ENCODE peak calls at places on chromosomes 5 and 9, in five cellular contexts. G is astrocyte of the cerebellum, H is nephron progenitor cell, A is spleen, P is sigmoid colon. S is an unnamed sample.

GRCh38 chr5:180703912-180704311 is 35.9 kb downstream of the OR2Y1 start:
- DNase-seq in G (no peak), H (no peak), A (no peak), P (no peak), S (no peak)

GRCh38 chr9:106560540-106560939 is 302.4 kb upstream of the ZNF462 start:
- DNase-seq in G (no peak), H (no peak), A (no peak), P (no peak), S (no peak)

GRCh38 chr5:54383225-54383624 is 72.3 kb upstream of the HSPB3 start:
- DNase-seq in G (no peak), H (no peak), A (no peak), P (no peak), S (peak)

GRCh38 chr5:20088361-20088760 is 100.4 kb upstream of the CDH18 start:
- DNase-seq in G (no peak), H (no peak), A (no peak), P (no peak), S (no peak)

GRCh38 chr5:74254257-74254656 is 386.3 kb downstream of the ENC1 start:
- DNase-seq in G (no peak), H (no peak), A (no peak), P (no peak), S (no peak)

GRCh38 chr9:28287413-28287812 is 714.1 kb upstream of the C9orf72 start:
- DNase-seq in G (no peak), H (no peak), A (no peak), P (no peak), S (no peak)

GRCh38 chr5:115168829-115169391 is 798 bp downstream of the TRIM36 start:
- DNase-seq in G (no peak), H (peak), A (no peak), P (no peak), S (no peak)

GRCh38 chr5:134438641-134439621 is 27.2 kb upstream of the CDKN2AIPNL start:
- DNase-seq in G (peak), H (no peak), A (peak), P (peak), S (peak)

GRCh38 chr9:69580582-69580945 is 91.6 kb downstream of the APBA1 start:
- DNase-seq in G (no peak), H (no peak), A (no peak), P (no peak), S (no peak)

GRCh38 chr9:119009253-119009652 is 360.0 kb downstream of the BRINP1 start:
- DNase-seq in G (no peak), H (no peak), A (no peak), P (no peak), S (peak)

GRCh38 chr5:67879619-67880357 is 335.8 kb upstream of the PIK3R1 start:
- DNase-seq in G (peak), H (no peak), A (no peak), P (no peak), S (peak)

GRCh38 chr5:19975795-19976194 is 12.2 kb downstream of the CDH18 start:
- DNase-seq in G (no peak), H (no peak), A (no peak), P (no peak), S (no peak)

DNA sequence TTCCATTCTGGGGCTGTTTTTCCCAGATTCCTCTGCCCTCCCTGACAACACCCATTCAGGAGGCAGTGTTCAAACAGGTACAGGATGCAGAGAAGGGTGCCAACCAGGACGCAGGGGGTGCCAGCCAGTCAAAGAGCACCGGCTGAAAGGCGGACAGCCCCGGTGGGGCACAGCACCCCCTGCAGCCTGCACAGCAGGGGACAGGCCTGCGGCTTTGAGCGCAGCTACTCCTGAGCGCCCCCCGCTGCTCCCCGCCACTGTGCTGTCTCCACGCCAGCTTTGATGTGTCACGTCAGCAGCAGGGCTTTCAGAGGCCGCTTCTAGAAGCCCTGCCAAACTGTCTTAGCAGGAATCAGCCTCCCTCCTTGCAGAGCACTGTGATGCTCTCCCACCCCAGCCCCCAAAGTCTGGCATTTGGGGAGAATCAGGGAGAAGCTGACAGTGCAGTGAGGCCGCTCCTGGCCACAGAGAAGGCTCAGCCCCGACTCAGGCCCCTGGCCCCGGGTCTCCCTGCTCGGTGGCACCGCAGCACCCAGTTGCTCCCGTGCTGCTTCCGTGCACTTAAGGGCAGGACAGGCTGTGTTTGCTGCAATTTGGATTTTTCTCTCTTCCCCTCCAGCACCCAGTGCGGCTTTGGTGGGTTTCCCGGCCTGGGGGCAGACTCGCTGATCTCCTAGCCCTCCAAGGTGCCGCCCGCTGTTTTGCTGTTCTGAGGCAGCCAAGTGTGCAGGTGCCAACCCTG is 20.3 kb downstream of the AK8 start:
- DNase-seq in G (peak), H (peak), A (no peak), P (peak), S (no peak)
- TF ChIP-seq CTCF in G (no peak), H (no peak), A (no peak), P (no peak), S (no peak)

GRCh38 chr5:38528162-38528703 is 28.2 kb downstream of the LIFR start:
- DNase-seq in G (no peak), H (no peak), A (no peak), P (no peak), S (no peak)
- TF ChIP-seq CTCF in G (no peak), H (no peak), A (no peak), P (no peak), S (no peak)

GRCh38 chr9:99825158-99826046 is 3.7 kb downstream of the NR4A3 start:
- DNase-seq in G (no peak), H (peak), A (peak), P (no peak), S (no peak)
- TF ChIP-seq CTCF in G (no peak), H (no peak), A (no peak), P (no peak), S (no peak)

GRCh38 chr9:86287013-86287412 is 4.7 kb upstream of the ISCA1 start:
- DNase-seq in G (peak), H (peak), A (no peak), P (no peak), S (peak)
- TF ChIP-seq CTCF in G (peak), H (peak), A (no peak), P (no peak), S (no peak)

GRCh38 chr5:147393866-147394265 is 116.0 kb downstream of the DPYSL3 start:
- DNase-seq in G (no peak), H (peak), A (no peak), P (no peak), S (no peak)
- TF ChIP-seq CTCF in G (peak), H (peak), A (no peak), P (no peak), S (peak)

GRCh38 chr5:95237324-95237723 is 47.6 kb downstream of the MCTP1 start:
- DNase-seq in G (no peak), H (no peak), A (no peak), P (no peak), S (no peak)
- TF ChIP-seq CTCF in G (no peak), H (no peak), A (no peak), P (no peak), S (no peak)

GRCh38 chr5:10144040-10144439 is 105.6 kb downstream of the ATPSCKMT start:
- DNase-seq in G (no peak), H (no peak), A (no peak), P (no peak), S (no peak)

GRCh38 chr5:10151656-10152055 is 98.0 kb downstream of the ATPSCKMT start:
- DNase-seq in G (no peak), H (no peak), A (no peak), P (no peak), S (peak)

GRCh38 chr5:10149911-10150310 is 99.8 kb downstream of the ATPSCKMT start:
- DNase-seq in G (no peak), H (no peak), A (no peak), P (no peak), S (no peak)

GRCh38 chr5:10140195-10140973 is 109.3 kb downstream of the ATPSCKMT start:
- DNase-seq in G (no peak), H (no peak), A (no peak), P (no peak), S (peak)

DNA sequence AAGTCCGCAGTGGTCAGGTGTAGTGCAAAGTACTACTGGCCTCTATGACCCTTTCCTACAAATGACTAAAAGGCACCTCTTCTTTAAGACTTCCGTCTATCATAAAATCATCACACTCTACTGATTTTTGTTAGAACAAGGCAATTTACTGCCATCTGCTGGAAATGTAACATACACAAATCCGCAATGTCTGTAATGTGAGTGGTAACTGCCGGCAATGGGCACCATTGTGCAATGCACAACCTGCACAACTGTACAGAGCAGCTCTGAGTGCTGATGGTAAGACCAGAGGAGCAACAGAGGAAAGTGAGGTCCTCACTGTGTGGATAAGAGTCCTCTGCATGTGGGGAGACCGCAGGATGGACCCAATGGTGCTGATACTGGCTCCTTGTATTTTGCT is 103.8 kb downstream of the ATPSCKMT start:
- DNase-seq in G (no peak), H (no peak), A (no peak), P (no peak), S (peak)
- TF ChIP-seq CTCF in G (peak), H (peak), A (no peak), P (no peak), S (peak)

GRCh38 chr5:22855824-22856223 is 2.7 kb upstream of the CDH12 start:
- DNase-seq in G (no peak), H (no peak), A (no peak), P (no peak), S (no peak)

GRCh38 chr5:22850981-22851380 is 2.2 kb downstream of the CDH12 start:
- DNase-seq in G (no peak), H (no peak), A (no peak), P (no peak), S (peak)

DNA sequence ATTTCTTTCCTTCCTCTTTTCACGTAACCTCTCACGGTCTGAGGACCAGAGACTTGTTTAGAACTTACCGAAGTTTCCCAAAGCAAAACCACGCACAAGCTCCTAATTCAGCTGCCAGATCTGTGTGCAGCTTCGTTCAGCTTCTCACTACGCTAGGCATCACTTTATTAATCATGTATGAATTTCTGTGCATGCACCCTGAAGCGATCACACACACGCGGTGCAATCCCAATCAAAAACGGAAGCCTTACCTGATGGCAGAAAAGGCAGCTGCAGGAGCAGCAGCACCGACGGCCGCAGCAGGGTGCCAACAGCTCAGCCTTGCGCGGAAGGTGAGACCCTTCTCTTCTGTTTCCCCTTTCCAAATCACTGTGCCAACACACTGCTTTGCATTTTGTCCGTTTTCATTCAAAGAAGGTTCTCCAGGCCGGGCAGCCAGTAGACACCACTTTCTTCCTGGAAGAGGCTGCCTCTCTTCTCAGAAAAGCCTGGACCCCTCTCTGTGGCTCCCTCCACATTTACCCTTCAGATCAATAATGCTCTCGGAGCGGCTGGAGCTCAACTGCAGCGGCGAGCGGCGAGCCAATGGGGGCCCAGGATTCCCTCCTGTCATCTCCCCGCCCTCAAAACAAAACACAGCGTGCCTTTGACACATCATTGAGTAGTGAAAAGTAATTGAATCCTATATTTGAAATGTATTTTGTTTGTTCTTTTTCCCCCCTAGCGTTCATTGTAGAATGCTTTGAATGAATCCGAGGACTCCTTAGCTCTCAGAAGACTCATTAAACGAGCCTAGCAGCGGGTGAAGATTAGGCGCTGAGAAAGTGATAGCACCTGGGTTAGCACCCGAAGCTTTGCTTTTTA is at the start of gene CDH12:
- DNase-seq in G (no peak), H (peak), A (peak), P (no peak), S (no peak)
- TF ChIP-seq CTCF in G (no peak), H (no peak), A (no peak), P (no peak), S (no peak)

DNA sequence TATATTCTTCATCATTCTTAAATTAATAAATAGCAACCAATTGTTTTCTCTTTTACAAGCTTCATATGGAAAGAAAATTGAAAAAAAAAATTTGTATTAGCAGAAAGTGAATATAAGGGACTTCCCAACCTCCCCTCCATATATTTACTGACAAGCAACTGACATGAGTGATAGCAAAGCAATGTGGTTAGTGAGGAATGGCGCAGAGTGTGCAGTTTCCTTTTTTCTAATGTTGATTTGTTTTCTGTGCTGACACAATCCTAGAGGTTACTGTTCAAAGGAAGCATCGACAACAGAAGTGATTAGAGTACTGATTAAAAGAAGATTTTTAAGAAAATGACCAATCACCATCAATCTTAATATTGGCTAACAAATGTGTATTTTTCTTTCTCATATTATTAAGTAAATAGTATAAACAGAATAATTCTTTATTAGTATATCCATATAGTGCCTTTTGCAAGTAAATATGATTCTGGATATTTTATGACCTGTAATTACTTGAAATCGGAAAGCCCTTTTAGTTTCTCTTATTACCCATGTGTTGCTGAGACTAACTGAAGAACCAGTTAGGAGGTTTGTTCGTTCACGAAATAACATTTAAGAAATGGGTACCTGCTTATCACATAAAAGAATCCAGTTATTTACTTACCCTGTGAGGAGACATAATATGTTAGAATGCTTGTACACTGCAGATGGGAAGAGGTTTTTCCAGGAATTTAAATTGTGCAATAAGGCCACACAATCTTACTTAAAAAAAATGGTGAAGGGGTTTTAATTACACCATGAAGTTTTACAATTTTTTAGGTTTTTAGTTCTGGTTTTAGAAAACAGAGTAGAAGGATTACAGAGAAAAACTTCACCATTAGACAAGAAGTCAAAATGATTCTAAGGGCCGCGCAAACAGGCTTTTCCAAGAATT is 1.4 kb upstream of the PTGER4 start:
- DNase-seq in G (no peak), H (no peak), A (no peak), P (no peak), S (peak)
- TF ChIP-seq CTCF in G (no peak), H (no peak), A (no peak), P (no peak), S (no peak)

S was measured in MCF 10A.